ENCODE peak calls at places on chromosomes 1 and 21, in ten cellular contexts. G is heart left ventricle; R is activated CD8-positive, alpha-beta T cell treated with anti-CD3 and anti-CD28 coated beads for 36 hours; O is ovary; Q is AG09309; L is progenitor cell of endocrine pancreas; Z is adrenal gland; W is fibroblast of the aortic adventitia; M is GM20000; U is GM12865. I is an unnamed sample.

GRCh38 chr1:208207388-208208131 is 36.6 kb downstream of the PLXNA2 start:
- DNase-seq in G (peak), R (peak), O (no peak), Q (peak), L (no peak), Z (peak), W (peak), M (no peak), U (no peak), I (no peak)

GRCh38 chr1:38197566-38197965 is 151.0 kb upstream of the POU3F1 start:
- DNase-seq in G (no peak), R (no peak), O (no peak), Q (no peak), L (no peak), Z (no peak), W (no peak), M (no peak), U (no peak), I (no peak)

GRCh38 chr1:205849619-205850355 is at the start of gene PM20D1:
- DNase-seq in G (peak), R (peak), O (peak), Q (no peak), L (no peak), Z (peak), W (peak), M (peak), U (peak), I (peak)

GRCh38 chr1:56188855-56189254 is 390.5 kb downstream of the PLPP3 start:
- DNase-seq in G (no peak), R (no peak), O (no peak), Q (no peak), L (no peak), Z (no peak), W (no peak), M (no peak), U (no peak), I (no peak)

GRCh38 chr1:37258068-37258467 is 216.3 kb upstream of the ZC3H12A start:
- DNase-seq in G (no peak), R (no peak), O (no peak), Q (no peak), L (no peak), Z (no peak), W (no peak), M (no peak), U (no peak), I (no peak)

GRCh38 chr1:44881011-44881632 is 38.1 kb upstream of the PTCH2 start:
- DNase-seq in G (peak), R (no peak), O (no peak), Q (peak), L (no peak), Z (peak), W (peak), M (no peak), U (no peak), I (no peak)

GRCh38 chr1:161082996-161083742 is 6.2 kb downstream of the NECTIN4 start:
- DNase-seq in G (peak), R (no peak), O (no peak), Q (peak), L (peak), Z (peak), W (peak), M (no peak), U (no peak), I (no peak)

GRCh38 chr1:12436817-12437599 is 181.0 kb downstream of the DHRS3 start:
- DNase-seq in G (no peak), R (peak), O (no peak), Q (peak), L (no peak), Z (no peak), W (peak), M (no peak), U (no peak), I (no peak)

GRCh38 chr1:41221995-41222991 is 19.8 kb downstream of the SCMH1 start:
- DNase-seq in G (no peak), R (no peak), O (no peak), Q (no peak), L (no peak), Z (no peak), W (peak), M (peak), U (peak), I (no peak)

GRCh38 chr1:231220801-231221200 is 20.2 kb upstream of the GNPAT start:
- DNase-seq in G (no peak), R (no peak), O (no peak), Q (no peak), L (no peak), Z (no peak), W (no peak), M (no peak), U (no peak), I (no peak)

DNA sequence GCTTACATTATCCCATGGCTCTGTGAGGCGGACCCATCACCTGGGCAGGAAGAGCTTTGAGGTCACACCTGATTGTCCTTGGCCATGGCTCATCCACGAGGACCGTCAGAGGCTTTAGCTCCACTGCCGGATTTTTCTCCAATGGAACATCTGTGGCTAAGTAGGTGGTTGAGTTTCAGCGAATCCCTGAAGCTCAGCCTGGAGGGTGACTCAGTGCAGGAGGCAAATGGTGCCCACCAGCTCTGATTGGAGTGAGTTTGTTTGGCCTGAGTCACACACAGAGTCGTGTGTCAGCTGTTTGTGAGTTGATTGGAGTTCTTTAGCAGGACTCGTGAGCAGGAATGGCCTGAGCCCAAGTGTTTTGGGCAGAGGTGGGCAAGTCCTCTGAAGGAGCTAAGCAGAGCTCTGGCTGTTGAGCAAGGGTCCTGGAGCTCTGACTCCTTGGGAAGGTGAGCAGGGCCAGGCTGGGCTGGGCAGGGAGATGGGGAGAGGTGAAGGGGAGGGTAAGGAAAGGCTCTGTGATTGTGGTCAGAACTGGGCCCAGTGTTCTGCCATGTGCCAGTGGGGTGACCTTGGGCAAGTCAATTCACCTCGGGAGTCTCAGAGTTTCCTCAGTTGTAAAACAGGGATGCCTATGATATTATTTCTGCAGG is 2.0 kb downstream of the SLC6A17 start:
- DNase-seq in G (no peak), R (no peak), O (no peak), Q (no peak), L (no peak), Z (no peak), W (peak), M (no peak), U (no peak), I (no peak)
- TF ChIP-seq CTCF in G (no peak), R (no peak), O (no peak), Q (no peak), L (no peak), Z (no peak), W (no peak), M (no peak), U (no peak), I (no peak)

DNA sequence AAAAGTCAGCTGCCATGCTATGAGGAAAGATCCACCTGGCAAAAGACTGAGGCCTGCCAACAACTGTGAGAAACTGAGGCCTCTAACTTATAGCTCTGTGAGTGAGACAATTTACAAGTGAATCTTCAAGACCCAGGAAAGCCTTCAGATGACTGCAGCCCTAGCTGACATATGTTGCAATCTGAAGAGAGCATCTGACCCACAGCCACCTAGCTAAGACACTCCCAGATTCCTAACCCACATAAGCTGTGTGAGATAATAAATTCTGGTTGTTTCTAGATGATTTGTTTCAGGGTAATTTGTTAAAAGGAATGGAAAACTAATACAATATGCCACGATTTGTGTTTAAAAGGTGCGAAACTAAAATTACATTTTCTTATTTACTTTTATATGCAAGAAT is 55.1 kb downstream of the HFM1 start:
- DNase-seq in G (no peak), R (no peak), O (no peak), Q (no peak), L (no peak), Z (no peak), W (no peak), M (no peak), U (no peak), I (no peak)
- TF ChIP-seq CTCF in G (no peak), R (no peak), O (no peak), Q (no peak), L (no peak), Z (no peak), W (no peak), M (no peak), U (no peak), I (no peak)

GRCh38 chr21:44383216-44383615 is 29.8 kb downstream of the TRPM2 start:
- DNase-seq in G (no peak), R (no peak), O (no peak), Q (no peak), L (no peak), Z (no peak), W (no peak), M (no peak), U (no peak), I (no peak)
- TF ChIP-seq CTCF in G (no peak), R (no peak), O (no peak), Q (no peak), L (no peak), Z (no peak), W (no peak), M (no peak), U (no peak), I (no peak)

GRCh38 chr1:167060141-167061072 is 29.8 kb downstream of the GPA33 start:
- DNase-seq in G (no peak), R (no peak), O (no peak), Q (no peak), L (no peak), Z (no peak), W (peak), M (no peak), U (no peak), I (peak)
- TF ChIP-seq CTCF in G (no peak), R (no peak), O (no peak), Q (peak), L (peak), Z (no peak), W (peak), M (no peak), U (peak), I (peak)

I was measured in osteocyte.